ENCODE peak calls at places on chromosomes 16 and 17, in four cellular contexts. One of them, this sample, is unnamed.

GRCh38 chr16:71337631-71338030 is 20.9 kb upstream of the CALB2 start:
- DNase-seq in nucleus accumbens: no peak
- DNase-seq in stimulated activated CD8-positive, alpha-beta memory T cell treated with anti-CD3 and anti-CD28 coated beads, Interleukin-15, amount 100 ng/mL, for 24 hours: no peak
- DNase-seq in stimulated activated CD4-positive, alpha-beta T cell treated with anti-CD3 and anti-CD28 coated beads, TNF-alpha, amount 100 ng/mL, for 4 hours: no peak
- DNase-seq in this sample: no peak

GRCh38 chr17:63881935-63882601 is at the start of gene GH2:
- DNase-seq in stimulated activated CD4-positive, alpha-beta T cell treated with anti-CD3 and anti-CD28 coated beads, TNF-alpha, amount 100 ng/mL, for 4 hours: peak; percentile 20
- DNase-seq in nucleus accumbens: no peak
- DNase-seq in stimulated activated CD8-positive, alpha-beta memory T cell treated with anti-CD3 and anti-CD28 coated beads, Interleukin-15, amount 100 ng/mL, for 24 hours: peak; percentile 26
- DNase-seq in this sample: peak; percentile 53

GRCh38 chr17:70562137-70562536 is 392.8 kb downstream of the KCNJ2 start:
- DNase-seq in nucleus accumbens: no peak
- DNase-seq in stimulated activated CD4-positive, alpha-beta T cell treated with anti-CD3 and anti-CD28 coated beads, TNF-alpha, amount 100 ng/mL, for 4 hours: no peak
- DNase-seq in stimulated activated CD8-positive, alpha-beta memory T cell treated with anti-CD3 and anti-CD28 coated beads, Interleukin-15, amount 100 ng/mL, for 24 hours: no peak
- DNase-seq in this sample: no peak

GRCh38 chr17:79082311-79083190 is 7.9 kb downstream of the ENGASE start:
- DNase-seq in nucleus accumbens: peak; percentile 14
- DNase-seq in stimulated activated CD4-positive, alpha-beta T cell treated with anti-CD3 and anti-CD28 coated beads, TNF-alpha, amount 100 ng/mL, for 4 hours: no peak
- DNase-seq in stimulated activated CD8-positive, alpha-beta memory T cell treated with anti-CD3 and anti-CD28 coated beads, Interleukin-15, amount 100 ng/mL, for 24 hours: peak; percentile 31
- DNase-seq in this sample: peak; percentile 55

GRCh38 chr17:7842950-7843535 is 9.0 kb downstream of the KDM6B start:
- DNase-seq in stimulated activated CD8-positive, alpha-beta memory T cell treated with anti-CD3 and anti-CD28 coated beads, Interleukin-15, amount 100 ng/mL, for 24 hours: peak; percentile 29
- DNase-seq in nucleus accumbens: peak; percentile 63
- DNase-seq in stimulated activated CD4-positive, alpha-beta T cell treated with anti-CD3 and anti-CD28 coated beads, TNF-alpha, amount 100 ng/mL, for 4 hours: no peak
- DNase-seq in this sample: no peak

GRCh38 chr17:18258356-18259038 is at the start of gene FLII:
- DNase-seq in stimulated activated CD8-positive, alpha-beta memory T cell treated with anti-CD3 and anti-CD28 coated beads, Interleukin-15, amount 100 ng/mL, for 24 hours: peak; percentile 47
- DNase-seq in nucleus accumbens: peak; percentile 65
- DNase-seq in stimulated activated CD4-positive, alpha-beta T cell treated with anti-CD3 and anti-CD28 coated beads, TNF-alpha, amount 100 ng/mL, for 4 hours: peak; percentile 50
- DNase-seq in this sample: peak; percentile 54

GRCh38 chr16:72722552-72722951 is 325.4 kb downstream of the ZFHX3 start:
- DNase-seq in stimulated activated CD8-positive, alpha-beta memory T cell treated with anti-CD3 and anti-CD28 coated beads, Interleukin-15, amount 100 ng/mL, for 24 hours: no peak
- DNase-seq in stimulated activated CD4-positive, alpha-beta T cell treated with anti-CD3 and anti-CD28 coated beads, TNF-alpha, amount 100 ng/mL, for 4 hours: no peak
- DNase-seq in nucleus accumbens: peak; percentile 3
- DNase-seq in this sample: no peak

GRCh38 chr17:82931696-82932060 is 91.9 kb upstream of the ZNF750 start:
- DNase-seq in stimulated activated CD4-positive, alpha-beta T cell treated with anti-CD3 and anti-CD28 coated beads, TNF-alpha, amount 100 ng/mL, for 4 hours: no peak
- DNase-seq in nucleus accumbens: no peak
- DNase-seq in stimulated activated CD8-positive, alpha-beta memory T cell treated with anti-CD3 and anti-CD28 coated beads, Interleukin-15, amount 100 ng/mL, for 24 hours: no peak
- DNase-seq in this sample: no peak

GRCh38 chr17:19708431-19709175 is 7.8 kb downstream of the SLC47A2 start:
- DNase-seq in stimulated activated CD8-positive, alpha-beta memory T cell treated with anti-CD3 and anti-CD28 coated beads, Interleukin-15, amount 100 ng/mL, for 24 hours: no peak
- DNase-seq in stimulated activated CD4-positive, alpha-beta T cell treated with anti-CD3 and anti-CD28 coated beads, TNF-alpha, amount 100 ng/mL, for 4 hours: no peak
- DNase-seq in nucleus accumbens: no peak
- DNase-seq in this sample: no peak

GRCh38 chr17:10290046-10290445 is 82.8 kb downstream of the MYH13 start:
- DNase-seq in nucleus accumbens: no peak
- DNase-seq in stimulated activated CD4-positive, alpha-beta T cell treated with anti-CD3 and anti-CD28 coated beads, TNF-alpha, amount 100 ng/mL, for 4 hours: no peak
- DNase-seq in stimulated activated CD8-positive, alpha-beta memory T cell treated with anti-CD3 and anti-CD28 coated beads, Interleukin-15, amount 100 ng/mL, for 24 hours: no peak
- DNase-seq in this sample: no peak

GRCh38 chr17:329794-330420 is 22.7 kb downstream of the RPH3AL start:
- DNase-seq in stimulated activated CD4-positive, alpha-beta T cell treated with anti-CD3 and anti-CD28 coated beads, TNF-alpha, amount 100 ng/mL, for 4 hours: no peak
- DNase-seq in stimulated activated CD8-positive, alpha-beta memory T cell treated with anti-CD3 and anti-CD28 coated beads, Interleukin-15, amount 100 ng/mL, for 24 hours: no peak
- DNase-seq in nucleus accumbens: no peak
- DNase-seq in this sample: no peak

GRCh38 chr16:84013787-84014569 is 28.6 kb downstream of the SLC38A8 start:
- DNase-seq in stimulated activated CD8-positive, alpha-beta memory T cell treated with anti-CD3 and anti-CD28 coated beads, Interleukin-15, amount 100 ng/mL, for 24 hours: peak; percentile 8
- DNase-seq in nucleus accumbens: no peak
- DNase-seq in stimulated activated CD4-positive, alpha-beta T cell treated with anti-CD3 and anti-CD28 coated beads, TNF-alpha, amount 100 ng/mL, for 4 hours: peak; percentile 6
- DNase-seq in this sample: peak; percentile 76

GRCh38 chr16:23145608-23146007 is 3.6 kb downstream of the USP31 start:
- DNase-seq in nucleus accumbens: no peak
- DNase-seq in stimulated activated CD8-positive, alpha-beta memory T cell treated with anti-CD3 and anti-CD28 coated beads, Interleukin-15, amount 100 ng/mL, for 24 hours: no peak
- DNase-seq in stimulated activated CD4-positive, alpha-beta T cell treated with anti-CD3 and anti-CD28 coated beads, TNF-alpha, amount 100 ng/mL, for 4 hours: no peak
- DNase-seq in this sample: no peak

GRCh38 chr16:66585477-66586239 is 6.4 kb downstream of the CMTM2 start:
- DNase-seq in stimulated activated CD4-positive, alpha-beta T cell treated with anti-CD3 and anti-CD28 coated beads, TNF-alpha, amount 100 ng/mL, for 4 hours: no peak
- DNase-seq in nucleus accumbens: no peak
- DNase-seq in stimulated activated CD8-positive, alpha-beta memory T cell treated with anti-CD3 and anti-CD28 coated beads, Interleukin-15, amount 100 ng/mL, for 24 hours: no peak
- DNase-seq in this sample: no peak

GRCh38 chr17:66580601-66581385 is 254.1 kb upstream of the CACNG5 start:
- DNase-seq in stimulated activated CD8-positive, alpha-beta memory T cell treated with anti-CD3 and anti-CD28 coated beads, Interleukin-15, amount 100 ng/mL, for 24 hours: no peak
- DNase-seq in nucleus accumbens: no peak
- DNase-seq in stimulated activated CD4-positive, alpha-beta T cell treated with anti-CD3 and anti-CD28 coated beads, TNF-alpha, amount 100 ng/mL, for 4 hours: no peak
- DNase-seq in this sample: no peak

GRCh38 chr16:57061084-57061905 is 31.1 kb upstream of the CPNE2 start:
- DNase-seq in nucleus accumbens: no peak
- DNase-seq in stimulated activated CD4-positive, alpha-beta T cell treated with anti-CD3 and anti-CD28 coated beads, TNF-alpha, amount 100 ng/mL, for 4 hours: no peak
- DNase-seq in stimulated activated CD8-positive, alpha-beta memory T cell treated with anti-CD3 and anti-CD28 coated beads, Interleukin-15, amount 100 ng/mL, for 24 hours: no peak
- DNase-seq in this sample: no peak

GRCh38 chr16:85419503-85420408 is 193.4 kb upstream of the GSE1 start:
- DNase-seq in stimulated activated CD8-positive, alpha-beta memory T cell treated with anti-CD3 and anti-CD28 coated beads, Interleukin-15, amount 100 ng/mL, for 24 hours: no peak
- DNase-seq in nucleus accumbens: no peak
- DNase-seq in stimulated activated CD4-positive, alpha-beta T cell treated with anti-CD3 and anti-CD28 coated beads, TNF-alpha, amount 100 ng/mL, for 4 hours: no peak
- DNase-seq in this sample: no peak

GRCh38 chr17:75913537-75914210 is 9.0 kb upstream of the MRPL38 start:
- DNase-seq in stimulated activated CD8-positive, alpha-beta memory T cell treated with anti-CD3 and anti-CD28 coated beads, Interleukin-15, amount 100 ng/mL, for 24 hours: no peak
- DNase-seq in nucleus accumbens: no peak
- DNase-seq in stimulated activated CD4-positive, alpha-beta T cell treated with anti-CD3 and anti-CD28 coated beads, TNF-alpha, amount 100 ng/mL, for 4 hours: no peak
- DNase-seq in this sample: no peak

GRCh38 chr16:70746040-70746707 is 54.8 kb downstream of the VAC14 start:
- DNase-seq in stimulated activated CD8-positive, alpha-beta memory T cell treated with anti-CD3 and anti-CD28 coated beads, Interleukin-15, amount 100 ng/mL, for 24 hours: no peak
- DNase-seq in stimulated activated CD4-positive, alpha-beta T cell treated with anti-CD3 and anti-CD28 coated beads, TNF-alpha, amount 100 ng/mL, for 4 hours: no peak
- DNase-seq in nucleus accumbens: no peak
- DNase-seq in this sample: no peak

GRCh38 chr16:73086108-73086507 is 38.2 kb upstream of the ZFHX3 start:
- DNase-seq in stimulated activated CD8-positive, alpha-beta memory T cell treated with anti-CD3 and anti-CD28 coated beads, Interleukin-15, amount 100 ng/mL, for 24 hours: no peak
- DNase-seq in stimulated activated CD4-positive, alpha-beta T cell treated with anti-CD3 and anti-CD28 coated beads, TNF-alpha, amount 100 ng/mL, for 4 hours: no peak
- DNase-seq in nucleus accumbens: no peak
- DNase-seq in this sample: no peak

This sample was measured in activated naive CD8-positive, alpha-beta T cell treated with anti-CD3 and anti-CD28 coated beads for 36 hours.